ENCODE peak calls at places on chromosomes 11 and 22, in seven cellular contexts. One of them, this sample, is unnamed.

GRCh38 chr11:88344869-88345268 is 7.3 kb upstream of the CTSC start:
- DNase-seq in H1: no peak
- DNase-seq in trophoblast cell: no peak
- DNase-seq in mesenchymal stem cell: no peak
- DNase-seq in neuronal stem cell: no peak
- DNase-seq in mesendoderm: no peak
- DNase-seq in IMR-90: no peak
- DNase-seq in this sample: no peak

GRCh38 chr11:115385211-115385610 is 119.0 kb downstream of the CADM1 start:
- DNase-seq in mesenchymal stem cell: no peak
- DNase-seq in trophoblast cell: no peak
- DNase-seq in mesendoderm: no peak
- DNase-seq in neuronal stem cell: no peak
- DNase-seq in H1: no peak
- DNase-seq in IMR-90: peak
- DNase-seq in this sample: no peak

GRCh38 chr11:29962243-29962642 is 54.6 kb downstream of the KCNA4 start:
- DNase-seq in trophoblast cell: peak
- DNase-seq in IMR-90: no peak
- DNase-seq in neuronal stem cell: no peak
- DNase-seq in mesenchymal stem cell: no peak
- DNase-seq in H1: peak
- DNase-seq in mesendoderm: peak
- DNase-seq in this sample: peak

GRCh38 chr11:107040447-107041444 is 22.5 kb upstream of the GUCY1A2 start:
- DNase-seq in mesenchymal stem cell: peak
- DNase-seq in trophoblast cell: no peak
- DNase-seq in mesendoderm: no peak
- DNase-seq in IMR-90: peak
- DNase-seq in neuronal stem cell: no peak
- DNase-seq in H1: no peak
- DNase-seq in this sample: no peak

GRCh38 chr11:118610220-118610772 is 2.9 kb downstream of the PHLDB1 start:
- DNase-seq in H1: no peak
- DNase-seq in IMR-90: no peak
- DNase-seq in mesendoderm: no peak
- DNase-seq in mesenchymal stem cell: peak
- DNase-seq in neuronal stem cell: no peak
- DNase-seq in trophoblast cell: no peak
- DNase-seq in this sample: no peak

GRCh38 chr22:19103881-19104821 is 18.1 kb downstream of the DGCR2 start:
- DNase-seq in neuronal stem cell: no peak
- DNase-seq in mesenchymal stem cell: peak
- DNase-seq in trophoblast cell: no peak
- DNase-seq in H1: no peak
- DNase-seq in IMR-90: peak
- DNase-seq in mesendoderm: no peak
- DNase-seq in this sample: no peak

GRCh38 chr11:5967708-5968107 is 586 bp downstream of the OR56A5 start:
- DNase-seq in mesenchymal stem cell: no peak
- DNase-seq in H1: no peak
- DNase-seq in neuronal stem cell: no peak
- DNase-seq in trophoblast cell: no peak
- DNase-seq in mesendoderm: no peak
- DNase-seq in IMR-90: no peak
- DNase-seq in this sample: no peak

GRCh38 chr11:65506770-65507485 is 8.1 kb downstream of the MALAT1 start:
- DNase-seq in mesendoderm: peak
- DNase-seq in neuronal stem cell: peak
- DNase-seq in IMR-90: peak
- DNase-seq in H1: no peak
- DNase-seq in trophoblast cell: peak
- DNase-seq in mesenchymal stem cell: peak
- DNase-seq in this sample: peak

GRCh38 chr11:134267466-134267865 is 8.7 kb upstream of the GLB1L3 start:
- DNase-seq in H1: no peak
- DNase-seq in trophoblast cell: peak
- DNase-seq in IMR-90: no peak
- DNase-seq in mesenchymal stem cell: no peak
- DNase-seq in neuronal stem cell: no peak
- DNase-seq in mesendoderm: no peak
- DNase-seq in this sample: no peak

GRCh38 chr11:77207618-77208313 is 79.7 kb downstream of the MYO7A start:
- DNase-seq in H1: no peak
- DNase-seq in IMR-90: no peak
- DNase-seq in neuronal stem cell: no peak
- DNase-seq in trophoblast cell: no peak
- DNase-seq in mesendoderm: no peak
- DNase-seq in mesenchymal stem cell: no peak
- DNase-seq in this sample: no peak

GRCh38 chr11:123585721-123586120 is 68.7 kb downstream of the SCN3B start:
- DNase-seq in trophoblast cell: no peak
- DNase-seq in mesendoderm: no peak
- DNase-seq in mesenchymal stem cell: no peak
- DNase-seq in H1: no peak
- DNase-seq in neuronal stem cell: no peak
- DNase-seq in IMR-90: no peak
- DNase-seq in this sample: no peak

GRCh38 chr11:65291613-65292012 is 23.1 kb upstream of the CDC42EP2 start:
- DNase-seq in H1: no peak
- DNase-seq in IMR-90: peak
- DNase-seq in neuronal stem cell: no peak
- DNase-seq in trophoblast cell: peak
- DNase-seq in mesendoderm: peak
- DNase-seq in mesenchymal stem cell: peak
- DNase-seq in this sample: no peak

GRCh38 chr11:126596474-126596873 is 241.0 kb downstream of the ST3GAL4 start:
- DNase-seq in neuronal stem cell: no peak
- DNase-seq in H1: no peak
- DNase-seq in IMR-90: no peak
- DNase-seq in mesendoderm: peak
- DNase-seq in mesenchymal stem cell: no peak
- DNase-seq in trophoblast cell: no peak
- DNase-seq in this sample: no peak
- H4K8ac ChIP-seq in neuronal stem cell: no peak
- H4K8ac ChIP-seq in H1: no peak
- H4K8ac ChIP-seq in IMR-90: no peak
- H4K8ac ChIP-seq in mesendoderm: no peak
- H4K8ac ChIP-seq in mesenchymal stem cell: no peak
- H4K8ac ChIP-seq in trophoblast cell: no peak
- H4K8ac ChIP-seq in this sample: no peak

DNA sequence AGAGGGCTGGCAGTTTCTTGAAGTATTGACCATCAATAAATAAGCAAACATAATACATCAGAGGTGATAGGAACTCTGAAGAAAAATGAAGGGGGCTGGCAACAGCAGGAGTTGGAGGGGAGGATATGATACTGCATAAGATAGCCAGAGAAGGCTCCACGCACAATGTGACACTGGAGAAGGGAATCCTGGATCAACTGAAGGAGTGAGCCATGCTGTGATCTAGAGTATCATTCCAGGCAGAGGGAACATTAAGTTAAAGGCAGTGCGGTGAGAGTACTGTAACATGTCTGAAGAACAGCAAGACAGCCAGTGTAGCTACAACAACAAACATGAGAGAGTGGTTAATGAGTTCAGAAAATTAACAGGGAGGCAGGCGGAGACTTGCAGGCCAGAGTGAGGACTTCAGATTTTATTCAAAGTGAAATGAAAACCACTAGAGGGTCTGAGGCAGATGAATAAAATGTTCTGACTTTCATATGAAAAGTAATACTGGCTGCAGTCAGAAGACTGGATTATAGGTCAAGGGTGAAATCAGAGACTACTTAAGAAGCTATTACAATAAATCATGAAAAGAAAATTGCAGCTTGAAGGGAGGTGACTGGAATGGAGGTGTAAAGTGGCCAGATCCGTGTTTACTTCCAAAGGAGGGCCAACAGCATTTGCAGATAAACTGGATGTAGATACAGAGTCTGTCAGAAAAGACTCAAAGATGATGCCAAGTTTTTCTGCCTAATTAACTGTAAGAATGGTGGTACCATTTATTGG is 49.4 kb downstream of the RRAS2 start:
- DNase-seq in mesendoderm: no peak
- DNase-seq in IMR-90: no peak
- DNase-seq in trophoblast cell: no peak
- DNase-seq in mesenchymal stem cell: no peak
- DNase-seq in neuronal stem cell: no peak
- DNase-seq in H1: no peak
- DNase-seq in this sample: no peak
- H2AK5ac ChIP-seq in mesendoderm: no peak
- H2AK5ac ChIP-seq in IMR-90: no peak
- H2AK5ac ChIP-seq in trophoblast cell: no peak
- H2AK5ac ChIP-seq in mesenchymal stem cell: peak
- H2AK5ac ChIP-seq in neuronal stem cell: no peak
- H2AK5ac ChIP-seq in H1: no peak
- H2AK5ac ChIP-seq in this sample: no peak

GRCh38 chr11:75293903-75294302 is 53.3 kb downstream of the TPBGL start:
- DNase-seq in H1: no peak
- DNase-seq in trophoblast cell: no peak
- DNase-seq in IMR-90: no peak
- DNase-seq in mesendoderm: no peak
- DNase-seq in neuronal stem cell: no peak
- DNase-seq in mesenchymal stem cell: no peak
- DNase-seq in this sample: no peak
- H4K8ac ChIP-seq in H1: no peak
- H4K8ac ChIP-seq in trophoblast cell: no peak
- H4K8ac ChIP-seq in IMR-90: no peak
- H4K8ac ChIP-seq in mesendoderm: no peak
- H4K8ac ChIP-seq in neuronal stem cell: no peak
- H4K8ac ChIP-seq in mesenchymal stem cell: no peak
- H4K8ac ChIP-seq in this sample: no peak

GRCh38 chr22:47854226-47854625 is 1091.8 kb downstream of the TBC1D22A start:
- DNase-seq in mesendoderm: no peak
- DNase-seq in mesenchymal stem cell: no peak
- DNase-seq in IMR-90: no peak
- DNase-seq in trophoblast cell: no peak
- DNase-seq in H1: no peak
- DNase-seq in neuronal stem cell: no peak
- DNase-seq in this sample: no peak
- H2AK5ac ChIP-seq in mesendoderm: no peak
- H2AK5ac ChIP-seq in mesenchymal stem cell: no peak
- H2AK5ac ChIP-seq in IMR-90: no peak
- H2AK5ac ChIP-seq in trophoblast cell: no peak
- H2AK5ac ChIP-seq in H1: no peak
- H2AK5ac ChIP-seq in neuronal stem cell: no peak
- H2AK5ac ChIP-seq in this sample: no peak

GRCh38 chr11:10505278-10506012 is 35.5 kb downstream of the RNF141 start:
- DNase-seq in trophoblast cell: peak
- DNase-seq in mesenchymal stem cell: no peak
- DNase-seq in H1: no peak
- DNase-seq in neuronal stem cell: no peak
- DNase-seq in IMR-90: no peak
- DNase-seq in mesendoderm: peak
- DNase-seq in this sample: no peak
- H4K8ac ChIP-seq in trophoblast cell: no peak
- H4K8ac ChIP-seq in mesenchymal stem cell: no peak
- H4K8ac ChIP-seq in H1: no peak
- H4K8ac ChIP-seq in neuronal stem cell: no peak
- H4K8ac ChIP-seq in IMR-90: no peak
- H4K8ac ChIP-seq in mesendoderm: no peak
- H4K8ac ChIP-seq in this sample: no peak

GRCh38 chr11:12101318-12101717 is 9.1 kb upstream of the MICAL2 start:
- DNase-seq in neuronal stem cell: no peak
- DNase-seq in H1: no peak
- DNase-seq in mesenchymal stem cell: no peak
- DNase-seq in IMR-90: no peak
- DNase-seq in mesendoderm: no peak
- DNase-seq in trophoblast cell: peak
- DNase-seq in this sample: no peak

GRCh38 chr11:12099132-12099873 is 11.1 kb upstream of the MICAL2 start:
- DNase-seq in neuronal stem cell: no peak
- DNase-seq in mesendoderm: no peak
- DNase-seq in IMR-90: no peak
- DNase-seq in mesenchymal stem cell: no peak
- DNase-seq in H1: no peak
- DNase-seq in trophoblast cell: no peak
- DNase-seq in this sample: no peak

GRCh38 chr11:12100429-12100828 is 10.0 kb upstream of the MICAL2 start:
- DNase-seq in mesendoderm: no peak
- DNase-seq in neuronal stem cell: no peak
- DNase-seq in IMR-90: no peak
- DNase-seq in mesenchymal stem cell: no peak
- DNase-seq in trophoblast cell: no peak
- DNase-seq in H1: no peak
- DNase-seq in this sample: no peak

GRCh38 chr11:12100886-12101285 is 9.5 kb upstream of the MICAL2 start:
- DNase-seq in mesenchymal stem cell: no peak
- DNase-seq in mesendoderm: no peak
- DNase-seq in H1: no peak
- DNase-seq in IMR-90: no peak
- DNase-seq in neuronal stem cell: no peak
- DNase-seq in trophoblast cell: peak
- DNase-seq in this sample: no peak

DNA sequence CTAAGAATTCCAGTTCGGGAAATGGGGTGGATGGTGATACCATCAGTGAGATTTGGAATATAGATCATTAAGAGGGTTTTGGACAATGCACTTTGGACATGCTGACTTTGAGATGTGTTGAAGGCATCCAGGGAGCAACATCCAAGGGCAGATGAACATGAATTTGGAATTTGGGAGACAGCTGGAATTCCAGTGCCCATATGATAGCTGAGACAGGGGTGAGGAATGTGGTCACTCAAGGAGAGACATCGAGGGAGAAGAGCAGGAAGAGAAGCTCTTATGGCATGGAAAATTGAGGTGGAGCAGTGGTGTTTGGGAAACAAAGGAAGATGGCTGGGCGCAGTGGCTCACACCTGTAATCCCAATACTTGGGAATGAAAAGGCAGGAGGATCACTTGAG is 11.8 kb upstream of the MICAL2 start:
- DNase-seq in mesenchymal stem cell: no peak
- DNase-seq in IMR-90: no peak
- DNase-seq in mesendoderm: no peak
- DNase-seq in neuronal stem cell: no peak
- DNase-seq in H1: no peak
- DNase-seq in trophoblast cell: peak
- DNase-seq in this sample: no peak
- H2AK5ac ChIP-seq in mesenchymal stem cell: no peak
- H2AK5ac ChIP-seq in IMR-90: peak
- H2AK5ac ChIP-seq in mesendoderm: no peak
- H2AK5ac ChIP-seq in neuronal stem cell: no peak
- H2AK5ac ChIP-seq in H1: no peak
- H2AK5ac ChIP-seq in trophoblast cell: no peak
- H2AK5ac ChIP-seq in this sample: no peak

This sample was measured in H9.